ENCODE peak calls at places on chromosomes 2 and 18, in eight cellular contexts. H is ovary, J is H1, M is transverse colon, A is A549, Q is esophagus muscularis mucosa, D is HepG2, Y is tibial nerve. W is an unnamed sample. For H3K4me1, the result is how much of the 10 kb centered on the place peaks cover.

GRCh38 chr2:19559596-19560240 is 201.3 kb upstream of the OSR1 start:
- DNase-seq in H (no peak), J (no peak), M (peak), A (no peak), Q (peak), D (no peak), Y (no peak), W (no peak)

GRCh38 chr18:48777026-48777736 is 173.6 kb downstream of the SMAD7 start:
- DNase-seq in H (peak), J (peak), M (peak), A (peak), Q (no peak), D (peak), Y (no peak), W (peak)

GRCh38 chr2:99729104-99729503 is 239.3 kb upstream of the REV1 start:
- DNase-seq in H (no peak), J (no peak), M (no peak), A (no peak), Q (no peak), D (no peak), Y (no peak), W (no peak)

GRCh38 chr18:37674570-37674969 is 109.0 kb upstream of the CELF4 start:
- DNase-seq in H (no peak), J (no peak), M (no peak), A (no peak), Q (no peak), D (no peak), Y (no peak), W (no peak)

GRCh38 chr18:3458952-3459853 is 9.2 kb downstream of the TGIF1 start:
- DNase-seq in H (no peak), J (no peak), M (no peak), A (no peak), Q (no peak), D (no peak), Y (no peak), W (no peak)

GRCh38 chr18:55337908-55338521 is 250.0 kb downstream of the TCF4 start:
- DNase-seq in H (no peak), J (no peak), M (no peak), A (no peak), Q (no peak), D (no peak), Y (no peak), W (no peak)

GRCh38 chr2:167785606-167786005 is 461.8 kb downstream of the STK39 start:
- DNase-seq in H (no peak), J (no peak), M (no peak), A (no peak), Q (no peak), D (no peak), Y (no peak), W (no peak)

GRCh38 chr2:166234112-166234846 is 106.5 kb upstream of the SCN1A start:
- DNase-seq in H (no peak), J (no peak), M (no peak), A (no peak), Q (no peak), D (peak), Y (no peak), W (no peak)

GRCh38 chr18:70671889-70672551 is 383.2 kb downstream of the SOCS6 start:
- DNase-seq in H (no peak), J (no peak), M (no peak), A (no peak), Q (no peak), D (no peak), Y (no peak), W (no peak)

GRCh38 chr2:32647180-32647651 is 19.4 kb downstream of the TTC27 start:
- DNase-seq in H (no peak), J (no peak), M (no peak), A (no peak), Q (no peak), D (no peak), Y (no peak), W (no peak)

GRCh38 chr2:206558492-206558891 is 83.8 kb upstream of the FAM237A start:
- DNase-seq in H (no peak), J (no peak), M (no peak), A (no peak), Q (no peak), D (no peak), Y (no peak), W (no peak)

GRCh38 chr2:120347387-120348010 is 1.6 kb downstream of the INHBB start:
- DNase-seq in H (no peak), J (no peak), M (no peak), A (no peak), Q (no peak), D (no peak), Y (no peak), W (no peak)

GRCh38 chr18:58221060-58221725 is 177.2 kb downstream of the NEDD4L start:
- DNase-seq in H (no peak), J (peak), M (peak), A (peak), Q (peak), D (peak), Y (no peak), W (peak)

GRCh38 chr2:75047907-75048625 is 89.6 kb downstream of the POLE4 start:
- DNase-seq in H (no peak), J (no peak), M (no peak), A (peak), Q (no peak), D (no peak), Y (no peak), W (no peak)

GRCh38 chr2:114442545-114442944 is at the start of gene DPP10:
- DNase-seq in H (no peak), J (no peak), M (peak), A (no peak), Q (no peak), D (peak), Y (no peak), W (no peak)

GRCh38 chr18:39555511-39555910 is 1989.9 kb upstream of the CELF4 start:
- DNase-seq in H (no peak), J (no peak), M (no peak), A (no peak), Q (no peak), D (no peak), Y (no peak), W (no peak)

GRCh38 chr2:108268001-108268400 is 20.7 kb upstream of the SULT1C2 start:
- DNase-seq in H (no peak), J (no peak), M (no peak), A (peak), Q (no peak), D (no peak), Y (no peak), W (no peak)

GRCh38 chr2:218810251-218810650 is 21.4 kb downstream of the PRKAG3 start:
- DNase-seq in H (no peak), J (no peak), M (no peak), A (no peak), Q (no peak), D (no peak), Y (no peak), W (no peak)

GRCh38 chr18:43625582-43625981 is 348.3 kb upstream of the SYT4 start:
- DNase-seq in H (no peak), J (no peak), M (no peak), A (no peak), Q (no peak), D (no peak), Y (no peak), W (no peak)

GRCh38 chr2:66748939-66749338 is 314.0 kb downstream of the MEIS1 start:
- DNase-seq in H (no peak), J (no peak), M (no peak), A (no peak), Q (no peak), D (no peak), Y (no peak), W (no peak)

GRCh38 chr2:42721898-42722297 is 42.0 kb downstream of the OXER1 start:
- DNase-seq in H (no peak), J (no peak), M (no peak), A (no peak), Q (no peak), D (no peak), Y (no peak), W (no peak)

GRCh38 chr18:42860011-42860410 is 255.5 kb downstream of the RIT2 start:
- DNase-seq in H (no peak), J (no peak), M (no peak), A (no peak), Q (no peak), D (no peak), Y (no peak), W (no peak)

GRCh38 chr2:233372855-233373254 is 18.6 kb downstream of the DGKD start:
- DNase-seq in H (no peak), J (no peak), M (no peak), A (no peak), Q (no peak), D (no peak), Y (no peak), W (no peak)

GRCh38 chr2:108184421-108184820 is 55.3 kb upstream of the SULT1C3 start:
- DNase-seq in H (no peak), J (no peak), M (no peak), A (no peak), Q (no peak), D (peak), Y (no peak), W (no peak)

GRCh38 chr18:13246121-13246520 is 27.6 kb downstream of the LDLRAD4 start:
- DNase-seq in H (no peak), J (no peak), M (no peak), A (no peak), Q (no peak), D (no peak), Y (no peak), W (no peak)

GRCh38 chr2:196979976-196980375 is 53.5 kb upstream of the PGAP1 start:
- DNase-seq in H (no peak), J (no peak), M (no peak), A (no peak), Q (no peak), D (no peak), Y (no peak), W (no peak)

GRCh38 chr2:39164089-39164488 is 43.2 kb upstream of the SOS1 start:
- DNase-seq in H (no peak), J (no peak), M (no peak), A (no peak), Q (no peak), D (no peak), Y (no peak), W (no peak)

GRCh38 chr18:62200121-62200914 is 13.3 kb downstream of the RELCH start:
- DNase-seq in H (no peak), J (no peak), M (no peak), A (no peak), Q (no peak), D (no peak), Y (no peak), W (no peak)

GRCh38 chr2:119136093-119136492 is 22.5 kb downstream of the C1QL2 start:
- DNase-seq in H (no peak), J (no peak), M (no peak), A (no peak), Q (no peak), D (no peak), Y (no peak), W (no peak)

GRCh38 chr2:240704651-240705050 is 13.0 kb downstream of the AQP12A start:
- DNase-seq in H (no peak), J (no peak), M (no peak), A (no peak), Q (no peak), D (no peak), Y (no peak), W (no peak)

GRCh38 chr2:60412626-60413025 is 140.8 kb downstream of the BCL11A start:
- DNase-seq in H (no peak), J (no peak), M (no peak), A (no peak), Q (no peak), D (no peak), Y (no peak), W (no peak)

GRCh38 chr2:109137616-109138015 is 8.6 kb downstream of the SH3RF3 start:
- DNase-seq in H (no peak), J (no peak), M (no peak), A (no peak), Q (no peak), D (no peak), Y (no peak), W (no peak)

GRCh38 chr2:16103614-16104344 is 163.4 kb downstream of the MYCN start:
- DNase-seq in H (no peak), J (peak), M (no peak), A (no peak), Q (no peak), D (no peak), Y (no peak), W (no peak)

GRCh38 chr2:59006204-59006603 is 765.1 kb upstream of the FANCL start:
- DNase-seq in H (no peak), J (no peak), M (no peak), A (no peak), Q (no peak), D (no peak), Y (no peak), W (no peak)

GRCh38 chr2:37985333-37985732 is 60.2 kb downstream of the RMDN2 start:
- DNase-seq in H (no peak), J (no peak), M (no peak), A (no peak), Q (no peak), D (no peak), Y (no peak), W (no peak)

GRCh38 chr2:136384541-136385303 is 266.8 kb upstream of the CXCR4 start:
- DNase-seq in H (no peak), J (no peak), M (peak), A (peak), Q (peak), D (peak), Y (peak), W (no peak)

GRCh38 chr2:10125842-10126596 is 3.5 kb downstream of the RRM2 start:
- DNase-seq in H (no peak), J (no peak), M (no peak), A (no peak), Q (no peak), D (no peak), Y (no peak), W (no peak)

GRCh38 chr2:54574107-54574859 is 118.2 kb downstream of the SPTBN1 start:
- DNase-seq in H (no peak), J (no peak), M (peak), A (no peak), Q (no peak), D (peak), Y (no peak), W (peak)

GRCh38 chr2:53913721-53914120 is 54.0 kb upstream of the GPR75 start:
- DNase-seq in H (no peak), J (no peak), M (no peak), A (no peak), Q (no peak), D (no peak), Y (no peak), W (no peak)

GRCh38 chr2:69978157-69978904 is 16.9 kb upstream of the ASPRV1 start:
- DNase-seq in H (no peak), J (no peak), M (no peak), A (no peak), Q (no peak), D (no peak), Y (no peak), W (no peak)

DNA sequence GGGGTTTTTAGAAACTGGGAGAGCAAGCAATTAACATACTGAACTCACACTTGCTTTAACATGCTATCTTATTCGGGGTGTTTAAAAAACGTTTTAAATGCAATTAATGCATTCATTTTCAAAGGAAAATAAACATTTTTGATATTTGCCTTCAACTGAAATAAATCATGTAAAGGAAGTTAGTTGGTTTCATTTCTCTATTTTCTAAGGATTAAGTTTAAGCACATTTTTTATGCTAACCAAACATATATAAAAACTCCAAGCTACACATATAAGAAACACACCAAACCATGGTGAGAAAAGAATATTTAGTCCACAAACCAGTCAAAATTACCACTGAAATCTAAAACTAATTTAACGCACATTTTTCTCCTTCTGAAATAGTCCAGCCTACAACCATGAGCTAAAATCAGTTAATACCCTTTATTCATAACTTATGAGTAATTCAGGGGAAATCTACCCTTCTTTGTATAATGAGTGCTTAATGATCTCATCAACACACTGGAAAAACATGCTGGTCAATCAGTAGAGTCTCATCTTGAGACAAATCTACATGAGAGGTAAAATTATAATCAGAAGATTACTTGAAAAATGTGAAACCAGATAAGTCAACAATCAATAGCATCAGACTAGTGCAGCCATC is 8.1 kb downstream of the FBXO11 start:
- DNase-seq in H (no peak), J (no peak), M (no peak), A (no peak), Q (no peak), D (no peak), Y (no peak), W (no peak)
- H3K4me1 ChIP-seq in H (under half), J (under half), M (half or more), A (under half), Q (under half), D (under half), Y (under half), W (under half)

GRCh38 chr18:32018331-32019250 is at the start of gene RNF125:
- DNase-seq in H (peak), J (peak), M (peak), A (peak), Q (peak), D (peak), Y (peak), W (peak)
- TF ChIP-seq EP300 in H (no peak), J (no peak), M (no peak), A (no peak), Q (no peak), D (no peak), Y (peak), W (no peak)

DNA sequence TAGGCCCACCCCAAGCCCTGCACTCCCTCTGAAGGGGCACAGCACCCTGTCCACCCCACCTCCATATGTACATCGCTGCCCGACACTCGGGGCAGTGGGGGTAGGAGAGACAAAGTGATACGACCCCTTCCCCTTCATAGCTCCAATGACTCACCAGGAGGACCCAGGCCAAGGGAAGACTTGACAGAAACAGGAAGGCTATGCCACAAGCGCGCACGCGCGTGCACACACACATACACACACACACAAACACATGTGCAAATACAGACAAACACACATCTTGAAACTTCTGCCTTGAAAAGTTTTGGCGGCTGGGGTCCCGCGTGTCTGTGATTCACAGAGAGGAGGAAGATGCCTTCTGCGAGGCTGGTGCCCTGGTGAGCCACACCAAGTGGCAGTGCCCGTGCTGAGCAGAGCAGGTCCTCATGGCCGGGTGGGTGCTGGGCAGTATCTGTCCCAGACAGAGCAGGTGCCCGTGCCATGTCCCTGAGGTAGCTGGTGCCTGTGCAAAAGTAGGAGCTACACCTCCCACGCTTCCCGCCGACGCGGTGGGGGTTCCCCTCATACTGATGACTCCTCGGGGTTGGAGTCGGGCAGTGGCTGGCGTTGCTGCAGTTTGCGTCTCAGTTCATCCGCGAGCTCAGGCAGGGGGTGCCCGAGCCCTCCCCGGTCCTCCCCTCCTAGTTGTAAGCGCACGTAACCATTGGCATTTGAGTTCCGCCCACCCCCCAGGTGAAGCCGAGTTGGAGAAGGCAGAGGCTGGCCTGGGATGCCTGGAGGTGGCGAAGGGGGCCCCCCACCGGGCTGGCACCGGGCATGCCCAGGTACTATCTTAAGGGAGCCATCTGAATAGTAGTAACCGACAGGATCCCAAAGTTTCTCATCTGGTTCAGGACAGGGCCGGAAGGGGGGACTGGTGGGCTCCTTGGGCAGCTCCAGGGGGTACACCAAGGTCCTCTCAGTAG is 2.5 kb upstream of the ANKRD39 start:
- DNase-seq in H (no peak), J (no peak), M (no peak), A (no peak), Q (no peak), D (no peak), Y (no peak), W (no peak)
- H3K4me1 ChIP-seq in H (under half), J (under half), M (under half), A (under half), Q (under half), D (half or more), Y (under half), W (under half)

DNA sequence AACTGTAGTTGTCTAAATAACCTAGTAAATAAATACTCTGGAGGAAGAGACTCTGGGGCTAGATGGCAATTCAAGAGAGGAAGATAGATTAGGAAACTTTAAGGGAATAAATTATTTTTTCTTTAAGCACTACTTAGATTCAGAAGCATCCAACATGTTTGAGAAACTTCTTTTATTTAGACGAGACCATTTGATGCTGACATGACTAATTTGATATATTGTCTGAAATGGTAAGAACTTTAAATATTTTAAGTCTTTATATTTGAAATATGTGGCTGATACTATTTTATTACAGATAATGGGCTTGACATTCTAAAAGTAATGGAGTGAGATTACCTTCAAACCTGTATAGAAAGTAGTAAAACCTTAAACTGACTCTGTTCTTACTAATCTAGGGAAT is 36.4 kb downstream of the PPIG start:
- DNase-seq in H (no peak), J (no peak), M (no peak), A (no peak), Q (no peak), D (no peak), Y (no peak), W (no peak)
- TF ChIP-seq EP300 in H (no peak), J (no peak), M (no peak), A (no peak), Q (no peak), D (no peak), Y (no peak), W (no peak)

GRCh38 chr2:237866119-237866621 is 6.7 kb downstream of the RAMP1 start:
- DNase-seq in H (peak), J (no peak), M (no peak), A (no peak), Q (peak), D (no peak), Y (no peak), W (no peak)

GRCh38 chr2:237863659-237864029 is 4.2 kb downstream of the RAMP1 start:
- DNase-seq in H (no peak), J (no peak), M (no peak), A (no peak), Q (peak), D (no peak), Y (no peak), W (no peak)

GRCh38 chr2:237865623-237866041 is 6.2 kb downstream of the RAMP1 start:
- DNase-seq in H (peak), J (no peak), M (no peak), A (no peak), Q (peak), D (no peak), Y (no peak), W (no peak)

GRCh38 chr2:237864030-237864931 is 4.9 kb downstream of the RAMP1 start:
- DNase-seq in H (peak), J (no peak), M (no peak), A (no peak), Q (peak), D (no peak), Y (no peak), W (no peak)

GRCh38 chr2:237864940-237865622 is 5.7 kb downstream of the RAMP1 start:
- DNase-seq in H (peak), J (no peak), M (no peak), A (no peak), Q (peak), D (no peak), Y (no peak), W (no peak)
- H3K4me1 ChIP-seq in H (under half), J (under half), M (under half), A (under half), Q (under half), D (under half), Y (under half), W (under half)

GRCh38 chr2:149566652-149567051 is 20.9 kb downstream of the MMADHC start:
- DNase-seq in H (no peak), J (no peak), M (no peak), A (no peak), Q (no peak), D (no peak), Y (no peak), W (no peak)
- TF ChIP-seq EP300 in H (no peak), J (no peak), M (no peak), A (no peak), Q (no peak), D (no peak), Y (no peak), W (no peak)

W was measured in stomach.